ENCODE peak calls at places on chromosomes 4 and X, in nine cellular contexts. Q, C, G, S, V, P, F, K and M are unnamed samples.

GRCh38 chr4:52574036-52574435 is 85.1 kb downstream of the USP46 start:
- DNase-seq in Q (no peak), C (no peak), G (no peak), S (no peak), V (no peak), P (no peak), F (no peak), K (no peak), M (peak)

GRCh38 chrX:17552251-17552650 is 177.3 kb downstream of the NHS start:
- DNase-seq in Q (no peak), C (no peak), G (no peak), S (no peak), V (no peak), P (no peak), F (no peak), K (no peak), M (no peak)

GRCh38 chr4:66489370-66489769 is 819.1 kb upstream of the EPHA5 start:
- DNase-seq in Q (no peak), C (no peak), G (no peak), S (no peak), V (no peak), P (no peak), F (no peak), K (no peak), M (no peak)

GRCh38 chr4:145523117-145523516 is 41.5 kb downstream of the SMAD1 start:
- DNase-seq in Q (no peak), C (no peak), G (no peak), S (no peak), V (no peak), P (no peak), F (no peak), K (no peak), M (no peak)

GRCh38 chr4:34850983-34851382 is 1393.3 kb downstream of the ARAP2 start:
- DNase-seq in Q (no peak), C (no peak), G (no peak), S (no peak), V (no peak), P (no peak), F (no peak), K (no peak), M (no peak)

GRCh38 chr4:55256787-55257186 is 89.3 kb upstream of the SRD5A3 start:
- DNase-seq in Q (no peak), C (no peak), G (no peak), S (no peak), V (no peak), P (no peak), F (no peak), K (no peak), M (no peak)

GRCh38 chr4:129352480-129352879 is 256.5 kb downstream of the C4orf33 start:
- DNase-seq in Q (no peak), C (no peak), G (no peak), S (no peak), V (no peak), P (no peak), F (no peak), K (no peak), M (no peak)

GRCh38 chr4:26176621-26177121 is 144.1 kb upstream of the RBPJ start:
- DNase-seq in Q (no peak), C (no peak), G (no peak), S (no peak), V (no peak), P (no peak), F (no peak), K (no peak), M (no peak)

GRCh38 chr4:78313754-78314120 is 237.8 kb upstream of the ANXA3 start:
- DNase-seq in Q (no peak), C (no peak), G (no peak), S (no peak), V (no peak), P (no peak), F (no peak), K (no peak), M (no peak)

GRCh38 chr4:17447675-17448298 is 64.1 kb downstream of the QDPR start:
- DNase-seq in Q (no peak), C (peak), G (peak), S (peak), V (peak), P (peak), F (no peak), K (peak), M (no peak)

GRCh38 chrX:105567046-105567445 is 255.3 kb upstream of the NRK start:
- DNase-seq in Q (no peak), C (no peak), G (no peak), S (no peak), V (no peak), P (no peak), F (no peak), K (no peak), M (no peak)

GRCh38 chr4:100581337-100581736 is 63.5 kb upstream of the EMCN start:
- DNase-seq in Q (no peak), C (no peak), G (no peak), S (no peak), V (no peak), P (no peak), F (no peak), K (no peak), M (no peak)